ENCODE peak calls at places on chromosomes 6 and 20, in four cellular contexts. One of them, this sample, is unnamed.

GRCh38 chr6:41894366-41895299 is 542 bp downstream of the USP49 start:
- DNase-seq in stimulated activated CD4-positive, alpha-beta T cell treated with anti-CD3 and anti-CD28 coated beads, Interleukin-4, amount 100 ng/mL, for 1 hour: peak
- DNase-seq in stimulated activated CD8-positive, alpha-beta memory T cell treated with anti-CD3 and anti-CD28 coated beads, Interleukin-2, amount 100 ng/mL, for 1 hour: no peak
- DNase-seq in ELR: peak
- DNase-seq in this sample: no peak

GRCh38 chr6:34149831-34150400 is 4.0 kb upstream of the GRM4 start:
- DNase-seq in stimulated activated CD4-positive, alpha-beta T cell treated with anti-CD3 and anti-CD28 coated beads, Interleukin-4, amount 100 ng/mL, for 1 hour: no peak
- DNase-seq in stimulated activated CD8-positive, alpha-beta memory T cell treated with anti-CD3 and anti-CD28 coated beads, Interleukin-2, amount 100 ng/mL, for 1 hour: no peak
- DNase-seq in ELR: no peak
- DNase-seq in this sample: no peak

GRCh38 chr20:61284752-61285151 is 32.7 kb downstream of the CDH4 start:
- DNase-seq in stimulated activated CD4-positive, alpha-beta T cell treated with anti-CD3 and anti-CD28 coated beads, Interleukin-4, amount 100 ng/mL, for 1 hour: no peak
- DNase-seq in stimulated activated CD8-positive, alpha-beta memory T cell treated with anti-CD3 and anti-CD28 coated beads, Interleukin-2, amount 100 ng/mL, for 1 hour: no peak
- DNase-seq in ELR: no peak
- DNase-seq in this sample: no peak

GRCh38 chr6:169539176-169539897 is 162.5 kb downstream of the WDR27 start:
- DNase-seq in stimulated activated CD4-positive, alpha-beta T cell treated with anti-CD3 and anti-CD28 coated beads, Interleukin-4, amount 100 ng/mL, for 1 hour: no peak
- DNase-seq in stimulated activated CD8-positive, alpha-beta memory T cell treated with anti-CD3 and anti-CD28 coated beads, Interleukin-2, amount 100 ng/mL, for 1 hour: no peak
- DNase-seq in ELR: no peak
- DNase-seq in this sample: no peak

GRCh38 chr20:50821257-50821921 is 26.5 kb downstream of the BCAS4 start:
- DNase-seq in stimulated activated CD4-positive, alpha-beta T cell treated with anti-CD3 and anti-CD28 coated beads, Interleukin-4, amount 100 ng/mL, for 1 hour: no peak
- DNase-seq in stimulated activated CD8-positive, alpha-beta memory T cell treated with anti-CD3 and anti-CD28 coated beads, Interleukin-2, amount 100 ng/mL, for 1 hour: no peak
- DNase-seq in ELR: no peak
- DNase-seq in this sample: no peak

GRCh38 chr20:1334761-1335160 is 5.8 kb upstream of the SDCBP2 start:
- DNase-seq in stimulated activated CD4-positive, alpha-beta T cell treated with anti-CD3 and anti-CD28 coated beads, Interleukin-4, amount 100 ng/mL, for 1 hour: no peak
- DNase-seq in stimulated activated CD8-positive, alpha-beta memory T cell treated with anti-CD3 and anti-CD28 coated beads, Interleukin-2, amount 100 ng/mL, for 1 hour: no peak
- DNase-seq in ELR: no peak
- DNase-seq in this sample: no peak

GRCh38 chr20:17747431-17747846 is 47.7 kb downstream of the BANF2 start:
- DNase-seq in stimulated activated CD4-positive, alpha-beta T cell treated with anti-CD3 and anti-CD28 coated beads, Interleukin-4, amount 100 ng/mL, for 1 hour: no peak
- DNase-seq in stimulated activated CD8-positive, alpha-beta memory T cell treated with anti-CD3 and anti-CD28 coated beads, Interleukin-2, amount 100 ng/mL, for 1 hour: no peak
- DNase-seq in ELR: peak
- DNase-seq in this sample: no peak

GRCh38 chr20:916125-916799 is at the start of gene ANGPT4:
- DNase-seq in stimulated activated CD4-positive, alpha-beta T cell treated with anti-CD3 and anti-CD28 coated beads, Interleukin-4, amount 100 ng/mL, for 1 hour: no peak
- DNase-seq in stimulated activated CD8-positive, alpha-beta memory T cell treated with anti-CD3 and anti-CD28 coated beads, Interleukin-2, amount 100 ng/mL, for 1 hour: no peak
- DNase-seq in ELR: no peak
- DNase-seq in this sample: no peak

GRCh38 chr6:20033697-20034407 is 178.4 kb downstream of the MBOAT1 start:
- DNase-seq in stimulated activated CD4-positive, alpha-beta T cell treated with anti-CD3 and anti-CD28 coated beads, Interleukin-4, amount 100 ng/mL, for 1 hour: no peak
- DNase-seq in stimulated activated CD8-positive, alpha-beta memory T cell treated with anti-CD3 and anti-CD28 coated beads, Interleukin-2, amount 100 ng/mL, for 1 hour: no peak
- DNase-seq in ELR: no peak
- DNase-seq in this sample: no peak

GRCh38 chr6:106692823-106693216 is 63.4 kb downstream of the QRSL1 start:
- DNase-seq in stimulated activated CD4-positive, alpha-beta T cell treated with anti-CD3 and anti-CD28 coated beads, Interleukin-4, amount 100 ng/mL, for 1 hour: no peak
- DNase-seq in stimulated activated CD8-positive, alpha-beta memory T cell treated with anti-CD3 and anti-CD28 coated beads, Interleukin-2, amount 100 ng/mL, for 1 hour: no peak
- DNase-seq in ELR: no peak
- DNase-seq in this sample: no peak

GRCh38 chr6:113734886-113735481 is 122.2 kb upstream of the MARCKS start:
- DNase-seq in stimulated activated CD4-positive, alpha-beta T cell treated with anti-CD3 and anti-CD28 coated beads, Interleukin-4, amount 100 ng/mL, for 1 hour: no peak
- DNase-seq in stimulated activated CD8-positive, alpha-beta memory T cell treated with anti-CD3 and anti-CD28 coated beads, Interleukin-2, amount 100 ng/mL, for 1 hour: no peak
- DNase-seq in ELR: peak
- DNase-seq in this sample: no peak

GRCh38 chr6:108805611-108806181 is 42.5 kb upstream of the ARMC2 start:
- DNase-seq in stimulated activated CD4-positive, alpha-beta T cell treated with anti-CD3 and anti-CD28 coated beads, Interleukin-4, amount 100 ng/mL, for 1 hour: no peak
- DNase-seq in stimulated activated CD8-positive, alpha-beta memory T cell treated with anti-CD3 and anti-CD28 coated beads, Interleukin-2, amount 100 ng/mL, for 1 hour: no peak
- DNase-seq in ELR: no peak
- DNase-seq in this sample: no peak

GRCh38 chr20:53708129-53708968 is 114.7 kb upstream of the ZNF217 start:
- DNase-seq in stimulated activated CD4-positive, alpha-beta T cell treated with anti-CD3 and anti-CD28 coated beads, Interleukin-4, amount 100 ng/mL, for 1 hour: peak
- DNase-seq in stimulated activated CD8-positive, alpha-beta memory T cell treated with anti-CD3 and anti-CD28 coated beads, Interleukin-2, amount 100 ng/mL, for 1 hour: no peak
- DNase-seq in ELR: peak
- DNase-seq in this sample: no peak

GRCh38 chr6:119495230-119495683 is 145.7 kb upstream of the MAN1A1 start:
- DNase-seq in stimulated activated CD4-positive, alpha-beta T cell treated with anti-CD3 and anti-CD28 coated beads, Interleukin-4, amount 100 ng/mL, for 1 hour: no peak
- DNase-seq in stimulated activated CD8-positive, alpha-beta memory T cell treated with anti-CD3 and anti-CD28 coated beads, Interleukin-2, amount 100 ng/mL, for 1 hour: no peak
- DNase-seq in ELR: no peak
- DNase-seq in this sample: no peak

GRCh38 chr20:61460261-61461047 is 208.4 kb downstream of the CDH4 start:
- DNase-seq in stimulated activated CD4-positive, alpha-beta T cell treated with anti-CD3 and anti-CD28 coated beads, Interleukin-4, amount 100 ng/mL, for 1 hour: no peak
- DNase-seq in stimulated activated CD8-positive, alpha-beta memory T cell treated with anti-CD3 and anti-CD28 coated beads, Interleukin-2, amount 100 ng/mL, for 1 hour: no peak
- DNase-seq in ELR: no peak
- DNase-seq in this sample: no peak

GRCh38 chr20:57464642-57465211 is 60.2 kb downstream of the CTCFL start:
- DNase-seq in stimulated activated CD4-positive, alpha-beta T cell treated with anti-CD3 and anti-CD28 coated beads, Interleukin-4, amount 100 ng/mL, for 1 hour: no peak
- DNase-seq in stimulated activated CD8-positive, alpha-beta memory T cell treated with anti-CD3 and anti-CD28 coated beads, Interleukin-2, amount 100 ng/mL, for 1 hour: no peak
- DNase-seq in ELR: peak
- DNase-seq in this sample: no peak

GRCh38 chr6:88804701-88805100 is 158.7 kb downstream of the RNGTT start:
- DNase-seq in stimulated activated CD4-positive, alpha-beta T cell treated with anti-CD3 and anti-CD28 coated beads, Interleukin-4, amount 100 ng/mL, for 1 hour: no peak
- DNase-seq in stimulated activated CD8-positive, alpha-beta memory T cell treated with anti-CD3 and anti-CD28 coated beads, Interleukin-2, amount 100 ng/mL, for 1 hour: no peak
- DNase-seq in ELR: peak
- DNase-seq in this sample: no peak

GRCh38 chr6:111461860-111462259 is 21.2 kb downstream of the REV3L start:
- DNase-seq in stimulated activated CD4-positive, alpha-beta T cell treated with anti-CD3 and anti-CD28 coated beads, Interleukin-4, amount 100 ng/mL, for 1 hour: no peak
- DNase-seq in stimulated activated CD8-positive, alpha-beta memory T cell treated with anti-CD3 and anti-CD28 coated beads, Interleukin-2, amount 100 ng/mL, for 1 hour: no peak
- DNase-seq in ELR: no peak
- DNase-seq in this sample: no peak

GRCh38 chr6:36197739-36198221 is 1.2 kb downstream of the BRPF3 start:
- DNase-seq in stimulated activated CD4-positive, alpha-beta T cell treated with anti-CD3 and anti-CD28 coated beads, Interleukin-4, amount 100 ng/mL, for 1 hour: no peak
- DNase-seq in stimulated activated CD8-positive, alpha-beta memory T cell treated with anti-CD3 and anti-CD28 coated beads, Interleukin-2, amount 100 ng/mL, for 1 hour: no peak
- DNase-seq in ELR: peak
- DNase-seq in this sample: no peak

GRCh38 chr6:27810768-27811298 is 101.4 kb downstream of the OR2B2 start:
- DNase-seq in stimulated activated CD4-positive, alpha-beta T cell treated with anti-CD3 and anti-CD28 coated beads, Interleukin-4, amount 100 ng/mL, for 1 hour: no peak
- DNase-seq in stimulated activated CD8-positive, alpha-beta memory T cell treated with anti-CD3 and anti-CD28 coated beads, Interleukin-2, amount 100 ng/mL, for 1 hour: no peak
- DNase-seq in ELR: peak
- DNase-seq in this sample: no peak

GRCh38 chr6:144285548-144285797 is 338 bp downstream of the UTRN start:
- DNase-seq in stimulated activated CD4-positive, alpha-beta T cell treated with anti-CD3 and anti-CD28 coated beads, Interleukin-4, amount 100 ng/mL, for 1 hour: peak
- DNase-seq in stimulated activated CD8-positive, alpha-beta memory T cell treated with anti-CD3 and anti-CD28 coated beads, Interleukin-2, amount 100 ng/mL, for 1 hour: no peak
- DNase-seq in ELR: no peak
- DNase-seq in this sample: no peak

GRCh38 chr6:1164600-1164999 is 147.3 kb upstream of the FOXQ1 start:
- DNase-seq in stimulated activated CD4-positive, alpha-beta T cell treated with anti-CD3 and anti-CD28 coated beads, Interleukin-4, amount 100 ng/mL, for 1 hour: no peak
- DNase-seq in stimulated activated CD8-positive, alpha-beta memory T cell treated with anti-CD3 and anti-CD28 coated beads, Interleukin-2, amount 100 ng/mL, for 1 hour: no peak
- DNase-seq in ELR: no peak
- DNase-seq in this sample: no peak

GRCh38 chr6:155041781-155042279 is 46.7 kb downstream of the TIAM2 start:
- DNase-seq in stimulated activated CD4-positive, alpha-beta T cell treated with anti-CD3 and anti-CD28 coated beads, Interleukin-4, amount 100 ng/mL, for 1 hour: no peak
- DNase-seq in stimulated activated CD8-positive, alpha-beta memory T cell treated with anti-CD3 and anti-CD28 coated beads, Interleukin-2, amount 100 ng/mL, for 1 hour: no peak
- DNase-seq in ELR: no peak
- DNase-seq in this sample: no peak